ENCODE peak calls at places on chromosomes 7 and 10, in five cellular contexts. F is activated CD8-positive, alpha-beta memory T cell treated with anti-CD3 and anti-CD28 coated beads, Interleukin-2, amount 50 U/mL, for 48 hours; D is right lobe of liver; A is SK-N-DZ; C is foreskin fibroblast. E is an unnamed sample.

GRCh38 chr7:46511442-46512215 is 590.6 kb upstream of the IGFBP3 start:
- DNase-seq in F (no peak), D (no peak), A (no peak), C (no peak), E (no peak)

GRCh38 chr10:115948415-115948814 is 324.6 kb downstream of the GFRA1 start:
- DNase-seq in F (no peak), D (no peak), A (no peak), C (no peak), E (no peak)

GRCh38 chr10:8594711-8595110 is 540.2 kb downstream of the GATA3 start:
- DNase-seq in F (no peak), D (no peak), A (no peak), C (no peak), E (no peak)

GRCh38 chr10:1362589-1363465 is 306.6 kb downstream of the WDR37 start:
- DNase-seq in F (no peak), D (no peak), A (no peak), C (no peak), E (peak; percentile 83)

GRCh38 chr7:27910341-27910740 is 170.4 kb downstream of the TAX1BP1 start:
- DNase-seq in F (no peak), D (no peak), A (peak; percentile 2), C (peak; percentile 42), E (no peak)

GRCh38 chr10:123678376-123678775 is 12.2 kb downstream of the GPR26 start:
- DNase-seq in F (no peak), D (no peak), A (no peak), C (no peak), E (no peak)

GRCh38 chr10:78846770-78847169 is 222.0 kb upstream of the ZMIZ1 start:
- DNase-seq in F (no peak), D (no peak), A (no peak), C (no peak), E (no peak)

GRCh38 chr7:37247881-37248280 is 200.8 kb downstream of the ELMO1 start:
- DNase-seq in F (no peak), D (no peak), A (no peak), C (no peak), E (no peak)

GRCh38 chr10:61744469-61744868 is 81.7 kb downstream of the CABCOCO1 start:
- DNase-seq in F (no peak), D (no peak), A (no peak), C (no peak), E (no peak)

GRCh38 chr7:43753843-43754242 is 4.6 kb upstream of the BLVRA start:
- DNase-seq in F (peak; percentile 38), D (no peak), A (no peak), C (no peak), E (no peak)

GRCh38 chr10:72315611-72316385 is 38.9 kb downstream of the DNAJB12 start:
- DNase-seq in F (no peak), D (peak; percentile 91), A (no peak), C (peak; percentile 76), E (no peak)

GRCh38 chr10:130136214-130137076 is at the start of gene GLRX3:
- DNase-seq in F (peak; percentile 94), D (peak; percentile 89), A (peak; percentile 78), C (peak; percentile 82), E (peak; percentile 96)

GRCh38 chr10:130236711-130237110 is 100.5 kb downstream of the GLRX3 start:
- DNase-seq in F (peak; percentile 8), D (peak; percentile 26), A (no peak), C (no peak), E (peak; percentile 65)